ENCODE peak calls at places on chromosomes 1 and 21, in six cellular contexts. U is tibial artery, F is testis, S is IMR-90, Q is heart left ventricle, G is astrocyte. R is an unnamed sample. For H3K36me3, the result is how much of the 10 kb centered on the place peaks cover.

GRCh38 chr1:53326598-53327182 is 1.2 kb downstream of the LRP8 start:
- DNase-seq in U (no peak), F (no peak), S (no peak), Q (no peak), G (peak), R (peak)

GRCh38 chr1:215052256-215052655 is 30.3 kb upstream of the KCNK2 start:
- DNase-seq in U (no peak), F (no peak), S (no peak), Q (no peak), G (peak), R (no peak)

GRCh38 chr21:44353200-44353970 is at the start of gene TRPM2:
- DNase-seq in U (no peak), F (no peak), S (no peak), Q (peak), G (no peak), R (peak)

GRCh38 chr21:40759061-40759460 is 87.9 kb downstream of the DSCAM start:
- DNase-seq in U (no peak), F (no peak), S (no peak), Q (no peak), G (no peak), R (no peak)

GRCh38 chr1:94039871-94040569 is 80.9 kb downstream of the ABCA4 start:
- DNase-seq in U (peak), F (peak), S (no peak), Q (no peak), G (peak), R (peak)

GRCh38 chr1:214476229-214476957 is 75.0 kb downstream of the PTPN14 start:
- DNase-seq in U (no peak), F (no peak), S (no peak), Q (no peak), G (peak), R (no peak)

GRCh38 chr1:94045465-94046056 is 75.4 kb downstream of the ABCA4 start:
- DNase-seq in U (peak), F (peak), S (peak), Q (peak), G (peak), R (peak)

GRCh38 chr1:215523128-215523861 is 43.8 kb upstream of the KCTD3 start:
- DNase-seq in U (no peak), F (no peak), S (peak), Q (no peak), G (peak), R (no peak)

GRCh38 chr21:43308511-43309283 is 118.2 kb downstream of the SIK1 start:
- DNase-seq in U (no peak), F (no peak), S (no peak), Q (no peak), G (no peak), R (peak)

GRCh38 chr21:38853421-38853919 is 47.7 kb downstream of the ETS2 start:
- DNase-seq in U (no peak), F (no peak), S (peak), Q (peak), G (peak), R (peak)

GRCh38 chr1:84303154-84303830 is 1.8 kb downstream of the SAMD13 start:
- DNase-seq in U (no peak), F (no peak), S (peak), Q (no peak), G (no peak), R (no peak)

GRCh38 chr1:204627436-204627835 is 58.1 kb downstream of the LRRN2 start:
- DNase-seq in U (no peak), F (no peak), S (no peak), Q (no peak), G (no peak), R (no peak)

GRCh38 chr1:204634260-204634910 is 51.2 kb downstream of the LRRN2 start:
- DNase-seq in U (no peak), F (no peak), S (no peak), Q (no peak), G (no peak), R (no peak)

GRCh38 chr1:204633665-204634064 is 51.9 kb downstream of the LRRN2 start:
- DNase-seq in U (no peak), F (peak), S (no peak), Q (no peak), G (no peak), R (no peak)

GRCh38 chr1:204628868-204629267 is 56.7 kb downstream of the LRRN2 start:
- DNase-seq in U (no peak), F (no peak), S (no peak), Q (no peak), G (no peak), R (no peak)

DNA sequence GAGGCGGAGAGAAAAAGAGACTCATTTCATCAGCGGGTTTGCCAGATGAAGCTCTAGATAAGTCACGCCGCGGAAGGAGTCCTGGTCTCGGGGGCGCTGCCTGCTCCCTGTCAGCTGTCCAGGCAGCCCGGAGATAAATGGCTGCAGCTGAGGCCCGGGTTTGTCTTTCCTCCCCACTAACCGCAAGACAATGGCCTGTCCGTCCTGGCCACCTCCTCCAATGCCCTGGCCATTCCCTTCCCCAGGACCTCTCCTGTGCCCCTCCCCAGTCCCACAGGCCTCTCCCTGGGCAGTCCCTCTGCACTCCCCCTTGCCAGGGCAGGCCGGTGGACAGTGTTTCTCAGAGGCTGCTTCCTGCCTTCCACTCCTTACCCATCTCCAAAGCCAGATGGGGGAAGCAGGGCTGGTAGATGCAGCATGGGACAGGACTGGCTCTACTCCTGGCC is 55.1 kb downstream of the LRRN2 start:
- DNase-seq in U (no peak), F (no peak), S (no peak), Q (no peak), G (no peak), R (no peak)
- H3K27ac ChIP-seq in U (no peak), F (no peak), S (no peak), Q (no peak), G (no peak), R (no peak)

DNA sequence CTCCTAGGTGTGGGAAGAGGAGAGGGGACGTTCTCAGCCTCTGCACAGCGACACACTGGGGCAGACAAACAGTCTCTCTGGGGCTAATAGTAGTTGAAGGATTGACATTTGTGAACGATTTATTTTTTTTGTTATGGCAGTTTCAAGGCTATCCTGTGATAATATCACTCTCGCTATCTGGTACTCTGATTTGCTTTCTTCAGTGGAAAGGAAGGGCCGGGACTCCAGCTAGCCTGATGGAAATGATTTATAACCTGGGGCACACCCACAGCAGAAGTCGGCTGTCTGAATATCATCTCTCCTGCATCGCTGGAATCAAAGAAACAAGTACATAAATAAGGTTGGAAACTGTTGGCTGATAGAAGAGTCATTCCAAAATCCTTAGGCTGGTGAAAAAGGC is 122.7 kb downstream of the KCNN3 start:
- DNase-seq in U (no peak), F (no peak), S (no peak), Q (no peak), G (no peak), R (no peak)
- H3K4me3 ChIP-seq in U (no peak), F (no peak), S (no peak), Q (no peak), G (no peak), R (no peak)

DNA sequence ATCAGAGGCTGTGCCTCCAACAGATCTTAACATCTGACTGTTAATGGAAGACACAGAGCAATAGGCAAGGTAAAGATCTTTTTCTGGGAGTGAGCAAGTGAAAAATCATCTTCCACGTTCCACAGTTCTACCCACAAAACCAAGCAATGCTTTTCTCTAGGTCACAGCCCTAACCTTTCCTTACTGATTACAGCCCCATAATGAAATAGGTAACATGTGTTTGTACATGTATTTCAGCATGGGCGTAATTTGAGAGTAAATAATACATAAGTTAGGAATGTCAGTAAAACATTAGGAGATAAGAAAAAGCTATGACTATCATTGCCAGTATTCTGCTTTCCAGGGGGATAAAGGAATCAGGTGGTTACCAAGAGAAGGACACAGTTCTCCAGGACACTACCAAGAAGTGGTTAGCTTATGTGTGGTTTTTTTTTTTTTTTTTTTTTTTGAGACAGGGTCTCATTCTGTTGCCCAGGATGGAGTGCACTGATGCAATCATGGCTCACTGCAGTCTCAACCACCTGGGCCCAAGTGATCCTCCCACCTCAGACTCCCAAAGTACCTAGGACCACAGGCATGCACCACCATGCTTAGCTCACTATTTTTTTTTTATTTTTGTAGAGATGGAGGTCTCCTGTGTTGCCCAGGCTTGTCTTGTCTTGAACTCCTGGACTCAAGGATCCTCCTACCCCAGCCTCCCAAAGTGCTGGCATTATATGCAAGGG is 72.0 kb downstream of the DAP3 start:
- DNase-seq in U (no peak), F (no peak), S (no peak), Q (no peak), G (no peak), R (no peak)
- H3K36me3 ChIP-seq in U (half or more), F (under half), S (under half), Q (under half), G (half or more), R (under half)

GRCh38 chr1:235059221-235059620 is 69.4 kb downstream of the TOMM20 start:
- DNase-seq in U (no peak), F (no peak), S (no peak), Q (no peak), G (no peak), R (no peak)
- H3K27ac ChIP-seq in U (no peak), F (no peak), S (no peak), Q (no peak), G (no peak), R (no peak)

DNA sequence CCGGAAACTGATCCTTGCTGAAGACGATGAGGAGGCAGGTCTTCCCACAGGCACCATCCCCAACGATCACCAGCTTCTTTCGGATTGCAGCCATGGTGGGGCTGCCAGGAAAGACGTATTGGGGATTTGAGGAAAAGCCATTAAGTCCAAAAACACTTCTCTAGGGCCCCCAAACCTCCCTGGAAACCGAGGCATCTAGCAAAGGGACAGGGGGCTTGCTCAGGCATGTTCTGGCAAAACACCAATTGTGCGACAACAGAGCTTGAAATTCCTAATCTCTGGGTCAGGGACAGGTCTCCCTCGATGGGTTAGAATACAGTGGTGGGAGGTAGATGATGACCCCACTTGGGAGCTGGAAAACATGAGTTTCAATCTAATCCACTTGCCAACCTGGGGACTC is 3.2 kb downstream of the RHOC start:
- DNase-seq in U (no peak), F (no peak), S (no peak), Q (no peak), G (no peak), R (no peak)
- H3K4me3 ChIP-seq in U (no peak), F (no peak), S (no peak), Q (peak), G (no peak), R (peak)

GRCh38 chr1:2406451-2407041 is 5.8 kb downstream of the PEX10 start:
- DNase-seq in U (no peak), F (no peak), S (no peak), Q (no peak), G (no peak), R (no peak)
- H3K36me3 ChIP-seq in U (half or more), F (under half), S (half or more), Q (under half), G (under half), R (under half)

DNA sequence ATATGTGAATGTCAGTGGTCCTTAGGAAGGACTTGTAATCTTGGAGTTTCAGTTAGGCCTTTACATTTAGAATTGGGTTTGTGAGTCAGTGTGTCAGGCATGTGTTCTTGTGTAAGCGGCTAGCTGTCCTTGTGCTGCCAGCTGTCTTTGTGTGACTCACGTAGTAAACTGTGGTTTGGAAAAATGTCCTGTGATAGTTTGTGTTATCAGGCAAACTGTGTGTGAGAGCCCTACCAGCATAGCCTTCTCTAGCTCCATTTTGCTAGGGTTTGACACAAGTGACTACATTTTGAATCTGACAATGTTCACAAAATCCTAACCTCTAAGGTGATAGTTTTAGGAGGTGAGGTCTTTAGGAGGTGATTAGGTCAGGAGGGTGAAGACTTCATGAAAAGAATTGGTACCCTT is 6.9 kb upstream of the SLC35D1 start:
- DNase-seq in U (peak), F (no peak), S (peak), Q (no peak), G (peak), R (peak)
- H3K27ac ChIP-seq in U (peak), F (no peak), S (peak), Q (no peak), G (peak), R (peak)

GRCh38 chr1:10429868-10430215 is 391 bp upstream of the CENPS start:
- DNase-seq in U (no peak), F (no peak), S (peak), Q (no peak), G (peak), R (no peak)
- H3K4me3 ChIP-seq in U (peak), F (peak), S (peak), Q (peak), G (peak), R (peak)

DNA sequence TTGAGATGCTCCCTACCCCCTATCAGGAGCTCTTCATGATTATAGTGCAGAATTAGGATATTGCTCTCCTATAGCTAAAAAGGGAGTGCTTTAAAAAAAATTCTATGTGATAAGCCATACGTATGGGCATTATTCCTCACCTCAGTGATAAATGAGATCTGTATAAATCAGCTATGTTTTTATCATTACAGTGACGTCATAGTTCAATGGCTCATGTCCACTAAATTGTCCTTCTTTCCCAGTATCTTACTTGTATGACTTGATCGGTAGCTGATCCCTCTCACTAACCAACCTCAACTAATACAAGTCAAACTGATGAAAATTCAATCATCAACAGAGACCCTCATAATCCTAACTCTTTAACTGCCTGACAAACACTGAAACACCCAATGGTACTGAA is 93.3 kb downstream of the TBX15 start:
- DNase-seq in U (no peak), F (no peak), S (no peak), Q (no peak), G (no peak), R (no peak)
- H3K36me3 ChIP-seq in U (under half), F (under half), S (under half), Q (under half), G (under half), R (half or more)

DNA sequence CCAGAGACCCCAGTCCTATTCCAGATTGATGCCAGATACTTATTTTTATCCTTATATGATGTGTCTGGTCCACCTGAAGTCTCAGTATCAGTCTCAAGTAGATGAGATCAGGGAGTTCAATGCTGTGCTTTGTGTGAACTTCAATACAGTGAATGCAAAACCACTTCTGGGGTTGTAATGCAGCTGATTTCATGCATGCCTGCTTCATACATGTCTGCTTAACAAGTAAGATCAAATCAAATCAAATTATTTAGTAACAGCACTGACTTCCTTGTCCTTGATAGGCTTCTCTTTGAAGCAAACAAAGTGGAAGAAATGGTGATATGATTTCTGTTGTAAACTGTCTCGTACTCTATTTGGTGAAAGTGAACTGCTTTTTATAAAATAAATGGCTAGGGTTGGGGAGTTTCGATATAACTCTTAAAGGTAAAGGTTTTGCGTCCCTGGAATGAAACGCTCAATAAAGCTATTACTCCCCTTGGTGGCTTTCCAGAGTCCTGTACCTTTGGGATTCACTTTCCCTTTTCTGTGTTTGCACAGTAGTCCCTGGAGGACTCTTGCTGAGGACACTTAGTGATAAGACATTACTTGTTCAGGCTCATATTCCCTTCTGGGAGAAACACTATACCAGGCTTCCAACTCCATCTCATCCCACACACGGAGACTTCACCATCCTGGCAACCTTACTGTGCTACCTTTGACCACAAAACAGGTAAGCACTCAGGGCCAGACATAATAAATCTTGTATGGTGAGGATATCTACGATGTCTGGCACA is 59.3 kb downstream of the FH start:
- DNase-seq in U (no peak), F (no peak), S (no peak), Q (no peak), G (no peak), R (no peak)
- H3K27ac ChIP-seq in U (no peak), F (no peak), S (no peak), Q (no peak), G (no peak), R (no peak)

R was measured in psoas muscle.